ENCODE peak calls at places on chromosomes 12 and 14, in seven cellular contexts. G is esophagus squamous epithelium; D is mammary epithelial cell; U is K562; L is CD8-positive, alpha-beta T cell; X is Caco-2; V is choroid plexus epithelial cell. F is an unnamed sample.

GRCh38 chr14:51545396-51545795 is 106.3 kb upstream of the FRMD6 start:
- DNase-seq in D (peak), L (no peak), U (no peak), G (no peak), X (no peak), V (no peak), F (no peak)

GRCh38 chr14:42944284-42944683 is 1337.6 kb downstream of the LRFN5 start:
- DNase-seq in D (no peak), V (peak), G (no peak), X (no peak), L (no peak), U (no peak), F (peak)

GRCh38 chr14:105334383-105335230 is 20.1 kb downstream of the PACS2 start:
- DNase-seq in U (no peak), X (peak), L (no peak), G (no peak), V (no peak), D (no peak), F (no peak)

GRCh38 chr14:65301862-65302539 is 110.5 kb upstream of the FUT8 start:
- DNase-seq in V (no peak), D (no peak), U (peak), X (peak), G (no peak), L (no peak), F (no peak)

GRCh38 chr14:23174266-23174665 is 9.2 kb downstream of the SLC7A8 start:
- DNase-seq in V (peak), U (no peak), L (no peak), D (peak), X (peak), G (no peak), F (peak)

GRCh38 chr12:21558100-21558679 is 32.1 kb downstream of the SPX start:
- DNase-seq in U (no peak), G (no peak), V (no peak), L (no peak), D (no peak), X (no peak), F (no peak)

GRCh38 chr12:70982286-70982685 is 61.7 kb upstream of the PTPRR start:
- DNase-seq in G (no peak), U (no peak), V (peak), L (no peak), X (no peak), D (no peak), F (peak)

GRCh38 chr12:47824198-47824597 is 4.5 kb upstream of the HDAC7 start:
- DNase-seq in X (no peak), G (no peak), V (no peak), D (no peak), U (no peak), L (peak), F (no peak)

GRCh38 chr12:75944097-75944904 is 87.3 kb downstream of the PHLDA1 start:
- DNase-seq in U (no peak), G (no peak), L (no peak), X (peak), V (peak), D (peak), F (peak)

GRCh38 chr14:89025581-89026236 is 201.3 kb downstream of the TTC8 start:
- DNase-seq in V (no peak), D (no peak), U (no peak), G (no peak), L (no peak), X (no peak), F (peak)

GRCh38 chr12:8226355-8226754 is 1.1 kb downstream of the FAM90A1 start:
- DNase-seq in G (no peak), V (no peak), D (no peak), X (no peak), L (no peak), U (no peak), F (no peak)

GRCh38 chr12:89091293-89091841 is 260.9 kb downstream of the DUSP6 start:
- DNase-seq in X (no peak), V (no peak), L (no peak), G (no peak), D (no peak), U (no peak), F (no peak)

GRCh38 chr14:52730708-52731111 is 744 bp downstream of the STYX start:
- DNase-seq in V (peak), U (no peak), G (no peak), L (no peak), D (peak), X (no peak), F (peak)

GRCh38 chr14:80587096-80587724 is 354.3 kb downstream of the CEP128 start:
- DNase-seq in V (peak), G (no peak), L (no peak), U (no peak), D (peak), X (no peak), F (peak)
- TF ChIP-seq CTCF in V (peak), G (peak), L (peak), U (no peak), D (peak), X (peak), F (peak)

DNA sequence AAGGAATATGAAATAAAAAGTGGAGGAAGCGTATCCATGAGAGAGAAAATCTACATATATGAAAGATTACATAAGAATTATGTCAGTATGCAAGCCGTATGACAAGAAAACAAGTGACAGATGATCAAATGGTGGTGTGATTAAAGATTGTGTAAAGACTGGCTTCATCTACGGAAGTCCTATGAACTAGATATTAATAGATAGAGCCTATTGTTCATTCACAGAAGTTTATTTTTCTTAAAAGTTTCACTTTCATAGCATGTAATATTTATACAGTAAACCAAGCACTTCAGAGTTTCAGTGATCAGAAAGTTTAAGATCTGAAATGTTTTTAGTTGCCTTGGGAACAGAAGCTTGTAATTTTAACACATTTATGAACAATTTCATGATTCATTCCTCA is 84.5 kb downstream of the VRK1 start:
- DNase-seq in V (no peak), U (no peak), X (no peak), G (no peak), D (no peak), L (no peak), F (no peak)
- H3K4me3 ChIP-seq in V (no peak), U (no peak), X (no peak), G (no peak), D (no peak), L (no peak), F (no peak)

DNA sequence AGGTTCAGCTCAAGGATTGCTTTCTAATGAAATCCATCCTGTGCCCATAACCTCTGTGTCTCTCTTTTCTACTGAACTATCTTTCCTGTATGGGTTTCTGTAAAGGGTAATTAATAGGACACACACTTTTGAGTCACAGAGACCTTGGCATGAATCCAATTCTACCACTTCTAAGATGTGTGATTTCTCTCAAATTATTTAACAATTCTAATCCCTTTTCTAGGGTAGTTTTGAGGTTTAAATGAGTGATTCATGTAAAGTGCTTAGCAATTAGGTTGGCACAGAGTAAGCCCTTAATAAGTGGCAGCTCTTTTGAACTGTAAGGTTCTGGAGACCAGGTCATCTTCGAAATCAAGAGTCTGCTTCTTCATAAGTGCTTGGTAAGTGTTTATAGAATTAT is 202.7 kb downstream of the RASSF9 start:
- DNase-seq in D (no peak), U (no peak), G (no peak), L (no peak), V (no peak), X (no peak), F (no peak)
- TF ChIP-seq CTCF in D (no peak), U (no peak), G (no peak), L (no peak), V (no peak), X (no peak), F (no peak)

GRCh38 chr12:96906849-96907664 is at the start of gene NEDD1:
- DNase-seq in G (no peak), V (peak), X (peak), D (peak), U (peak), L (peak), F (peak)
- H3K4me3 ChIP-seq in G (peak), V (peak), X (peak), D (peak), U (peak), L (peak), F (peak)

DNA sequence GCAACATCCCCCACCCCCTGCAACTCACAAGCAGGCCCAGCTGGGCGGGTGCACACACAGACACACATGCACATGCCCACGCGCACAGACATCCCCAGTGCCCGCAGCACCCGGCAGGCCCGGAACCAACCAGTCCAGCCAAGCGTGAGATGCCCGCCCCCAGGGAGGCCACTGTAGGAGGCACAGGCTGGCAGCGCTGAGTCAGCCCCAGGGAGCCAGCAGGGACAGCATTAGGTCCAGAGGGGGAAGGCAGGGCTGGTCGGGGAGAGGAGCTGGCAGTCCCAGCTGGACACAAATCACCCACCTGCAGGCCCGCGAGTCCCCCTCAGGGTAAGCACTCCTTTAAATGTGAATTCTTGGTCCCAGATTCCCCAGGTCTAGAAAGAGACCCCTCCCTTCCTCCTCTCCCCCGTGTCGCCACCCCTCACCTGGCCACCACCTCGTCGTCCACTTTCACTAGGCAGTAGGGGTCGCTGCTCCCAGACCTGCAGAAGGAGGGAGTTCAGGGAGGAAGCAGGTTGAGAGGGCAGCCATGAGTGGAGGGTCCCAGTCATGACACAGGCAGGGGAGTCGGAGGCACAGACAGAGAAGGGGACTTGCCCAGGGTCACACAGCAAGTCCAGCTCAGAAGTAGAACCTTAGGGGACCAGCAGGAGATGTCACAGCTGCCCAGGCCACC is 5.0 kb downstream of the RASAL1 start:
- DNase-seq in X (peak), G (no peak), L (no peak), D (peak), U (peak), V (no peak), F (no peak)
- TF ChIP-seq CTCF in X (peak), G (no peak), L (no peak), D (no peak), U (peak), V (peak), F (no peak)

DNA sequence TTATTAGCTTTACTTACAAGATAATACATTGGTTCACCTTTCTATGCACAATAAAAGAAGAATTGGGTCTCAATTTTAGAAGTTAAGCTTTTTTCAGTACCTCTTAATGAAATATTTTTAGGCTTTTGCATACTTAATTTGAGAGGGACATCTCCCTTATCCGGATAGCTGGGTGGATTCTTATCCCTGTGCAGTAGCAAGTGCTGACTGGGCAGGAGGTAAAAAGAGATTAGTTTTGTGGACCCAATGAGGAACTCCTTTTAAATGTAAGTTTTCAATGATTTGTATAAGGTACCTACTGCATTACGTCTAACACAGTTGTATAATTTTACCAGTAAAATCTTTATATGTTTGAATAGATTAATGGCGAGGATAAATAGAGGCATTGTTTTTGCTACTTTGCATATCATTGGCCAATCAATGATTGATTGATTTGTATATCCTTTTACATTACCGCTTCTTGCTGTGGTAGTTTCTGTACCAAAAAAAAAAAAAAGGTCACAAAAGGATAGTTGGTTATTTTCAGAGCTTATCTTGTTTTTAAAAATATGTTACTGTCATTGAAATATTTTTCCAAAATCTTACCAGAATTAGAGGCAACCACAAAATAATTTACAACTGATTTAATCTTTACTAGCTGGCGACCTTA is 2.2 kb downstream of the CPSF6 start:
- DNase-seq in U (no peak), V (no peak), X (no peak), L (no peak), D (peak), G (no peak), F (peak)
- H3K4me3 ChIP-seq in U (peak), V (peak), X (peak), L (peak), D (peak), G (no peak), F (peak)

GRCh38 chr12:113655919-113656318 is 184.2 kb upstream of the LHX5 start:
- DNase-seq in L (no peak), X (no peak), V (no peak), U (no peak), D (no peak), G (no peak), F (no peak)
- TF ChIP-seq CTCF in L (no peak), X (no peak), V (no peak), U (no peak), D (no peak), G (no peak), F (no peak)

DNA sequence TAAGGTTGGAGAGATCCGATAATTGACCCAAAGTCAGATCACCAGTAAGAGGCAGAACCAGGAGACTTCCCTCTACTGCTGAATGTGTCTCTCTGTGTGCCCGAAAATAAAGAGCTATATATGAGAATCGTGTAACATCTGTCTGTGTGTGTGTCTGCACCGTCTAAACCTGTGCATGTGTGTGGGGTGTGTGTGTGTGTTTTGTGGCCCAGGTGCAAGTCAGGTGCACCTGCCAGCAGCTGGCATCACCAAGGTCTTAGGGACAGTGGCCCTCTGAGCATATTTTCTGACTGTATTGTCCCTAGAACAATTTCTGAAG is 24.7 kb upstream of the KRT78 start:
- DNase-seq in G (no peak), X (no peak), L (no peak), D (no peak), U (no peak), V (no peak), F (no peak)
- H3K4me3 ChIP-seq in G (no peak), X (peak), L (no peak), D (no peak), U (peak), V (peak), F (peak)

DNA sequence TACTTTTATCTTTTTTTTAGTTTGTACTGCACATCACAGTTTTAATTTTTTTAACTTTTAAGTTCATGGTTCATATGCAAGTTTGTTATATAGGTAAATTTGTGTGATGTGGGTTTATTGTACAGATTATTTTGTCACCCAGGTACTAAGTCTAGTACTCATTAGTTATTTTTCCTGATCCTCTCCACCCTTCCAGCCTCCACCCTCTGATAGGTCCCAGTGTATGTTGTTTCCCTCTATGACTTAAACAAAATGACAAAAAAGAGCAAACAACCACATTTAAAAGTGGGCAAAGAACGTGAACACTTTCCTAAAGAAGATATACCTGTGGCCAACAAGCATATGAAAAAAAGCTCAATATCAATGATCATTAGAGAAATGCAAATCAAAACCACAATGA is 63.7 kb downstream of the GARIN6 start:
- DNase-seq in U (no peak), V (no peak), L (no peak), X (no peak), D (no peak), G (no peak), F (no peak)
- TF ChIP-seq CTCF in U (no peak), V (no peak), L (no peak), X (no peak), D (no peak), G (no peak), F (no peak)